ENCODE peak calls at places on chromosomes 2 and 18, in seven cellular contexts. R, M, I, D, U, F and B are unnamed samples.

GRCh38 chr2:218428846-218429558 is 10.1 kb downstream of the VIL1 start:
- DNase-seq in M (no peak), I (no peak), D (no peak), R (no peak), U (no peak), F (no peak), B (no peak)

GRCh38 chr18:26493021-26493420 is 55.3 kb downstream of the KCTD1 start:
- DNase-seq in M (no peak), R (no peak), D (no peak), F (no peak), U (no peak), I (no peak), B (no peak)

GRCh38 chr2:233851169-233851568 is 3.2 kb downstream of the HJURP start:
- DNase-seq in D (no peak), U (no peak), M (no peak), I (no peak), R (no peak), F (no peak), B (no peak)

GRCh38 chr2:207260021-207260420 is 94.3 kb upstream of the KLF7 start:
- DNase-seq in U (peak), F (no peak), D (no peak), R (no peak), I (no peak), M (no peak), B (no peak)

GRCh38 chr18:56712761-56713160 is 61.6 kb downstream of the WDR7 start:
- DNase-seq in D (no peak), U (no peak), M (no peak), I (no peak), R (no peak), F (no peak), B (no peak)

GRCh38 chr2:181426687-181427086 is 30.5 kb upstream of the ITGA4 start:
- DNase-seq in U (no peak), I (no peak), D (no peak), M (no peak), F (no peak), R (no peak), B (no peak)

GRCh38 chr2:60925994-60926750 is 44.8 kb downstream of the REL start:
- DNase-seq in D (no peak), M (no peak), F (no peak), R (no peak), I (no peak), U (peak), B (no peak)

GRCh38 chr2:20543579-20543887 is 96.7 kb downstream of the RHOB start:
- DNase-seq in D (no peak), M (no peak), U (no peak), I (no peak), R (no peak), F (no peak), B (no peak)